ENCODE peak calls at places on chromosome 17, in four cellular contexts. B is type B pancreatic cell, J is upper lobe of right lung, U is NCI-H69. Z is an unnamed sample.

GRCh38 chr17:7717756-7718350 is 309 bp downstream of the DNAH2 start:
- DNase-seq in J (no peak), B (no peak), U (peak), Z (peak)

GRCh38 chr17:62014526-62014925 is 50.6 kb downstream of the MED13 start:
- DNase-seq in J (no peak), B (no peak), U (no peak), Z (no peak)

GRCh38 chr17:63345598-63345997 is 100.5 kb downstream of the CYB561 start:
- DNase-seq in B (no peak), J (no peak), U (no peak), Z (no peak)

GRCh38 chr17:1264196-1264595 is 6.0 kb upstream of the BHLHA9 start:
- DNase-seq in B (no peak), J (no peak), U (no peak), Z (peak)

GRCh38 chr17:1147664-1148063 is 32.1 kb downstream of the ABR start:
- DNase-seq in B (no peak), J (no peak), U (peak), Z (peak)

GRCh38 chr17:45906927-45907622 is 12.7 kb downstream of the MAPT start:
- DNase-seq in U (peak), J (no peak), B (no peak), Z (no peak)

GRCh38 chr17:29763273-29763672 is 140.6 kb upstream of the CORO6 start:
- DNase-seq in U (peak), B (no peak), J (no peak), Z (no peak)

GRCh38 chr17:66123163-66123562 is 68.8 kb downstream of the CEP112 start:
- DNase-seq in J (no peak), U (peak), B (no peak), Z (no peak)

GRCh38 chr17:53092072-53092471 is 730.7 kb upstream of the KIF2B start:
- DNase-seq in U (no peak), J (no peak), B (no peak), Z (no peak)

Z was measured in NCI-H82.